ENCODE peak calls at places on chromosomes 12 and 14, in eight cellular contexts. X is B cell; O is hypothalamus; H is A549; Z is prostate gland; F is CD4-positive, CD25-positive, alpha-beta regulatory T cell; T is choroid plexus epithelial cell; J is stimulated activated naive CD8-positive, alpha-beta T cell treated with anti-CD3 and anti-CD28 coated beads, Interleukin-15, Interleukin-2, amounts not matched to agents 100 U/mL and 50 U/mL, for 24 hours. A is an unnamed sample.

GRCh38 chr14:39680777-39681176 is 248.5 kb upstream of the FBXO33 start:
- DNase-seq in X (no peak), O (no peak), H (no peak), Z (no peak), F (no peak), T (no peak), J (no peak), A (no peak)

GRCh38 chr12:31002999-31003398 is 70.7 kb upstream of the DDX11 start:
- DNase-seq in X (no peak), O (no peak), H (peak; percentile 22), Z (no peak), F (no peak), T (peak; percentile 30), J (no peak), A (no peak)

GRCh38 chr12:127293507-127294310 is 973.3 kb upstream of the TMEM132C start:
- DNase-seq in X (no peak), O (peak; percentile 2), H (peak; percentile 57), Z (peak; percentile 11), F (peak; percentile 6), T (peak; percentile 75), J (peak; percentile 49), A (peak; percentile 24)

GRCh38 chr14:64974563-64974962 is 2.4 kb upstream of the RAB15 start:
- DNase-seq in X (no peak), O (no peak), H (no peak), Z (no peak), F (no peak), T (no peak), J (no peak), A (no peak)

GRCh38 chr12:120228291-120229070 is 27.6 kb upstream of the RPLP0 start:
- DNase-seq in X (peak; percentile 89), O (peak; percentile 66), H (peak; percentile 88), Z (peak; percentile 81), F (peak; percentile 87), T (peak; percentile 88), J (peak; percentile 92), A (peak; percentile 93)

GRCh38 chr12:211142-211465 is 2.9 kb downstream of the SLC6A12 start:
- DNase-seq in X (no peak), O (no peak), H (no peak), Z (no peak), F (no peak), T (no peak), J (no peak), A (no peak)

GRCh38 chr12:127592278-127592677 is 674.7 kb upstream of the TMEM132C start:
- DNase-seq in X (no peak), O (no peak), H (no peak), Z (no peak), F (no peak), T (peak; percentile 17), J (no peak), A (no peak)

GRCh38 chr14:104143071-104143470 is 4.7 kb downstream of the KIF26A start:
- DNase-seq in X (no peak), O (no peak), H (no peak), Z (peak; percentile 27), F (no peak), T (no peak), J (peak; percentile 1), A (no peak)

GRCh38 chr12:116204169-116204568 is 73.3 kb downstream of the MED13L start:
- DNase-seq in X (no peak), O (no peak), H (no peak), Z (no peak), F (no peak), T (no peak), J (no peak), A (no peak)

GRCh38 chr12:96400631-96401060 is 407 bp upstream of the CDK17 start:
- DNase-seq in X (no peak), O (no peak), H (peak; percentile 48), Z (no peak), F (peak; percentile 60), T (peak; percentile 46), J (no peak), A (no peak)

GRCh38 chr12:3727877-3728632 is 24.9 kb downstream of the CRACR2A start:
- DNase-seq in X (no peak), O (no peak), H (no peak), Z (no peak), F (no peak), T (peak; percentile 90), J (peak; percentile 41), A (no peak)

GRCh38 chr12:93381183-93381975 is 3.7 kb downstream of the NUDT4 start:
- DNase-seq in X (no peak), O (no peak), H (no peak), Z (no peak), F (no peak), T (peak; percentile 58), J (no peak), A (no peak)

GRCh38 chr14:61610900-61611299 is 84.4 kb upstream of the HIF1A start:
- DNase-seq in X (no peak), O (no peak), H (no peak), Z (no peak), F (no peak), T (no peak), J (no peak), A (no peak)

GRCh38 chr14:52313903-52314481 is at the start of gene PTGER2:
- DNase-seq in X (peak; percentile 60), O (peak; percentile 5), H (peak; percentile 63), Z (peak; percentile 60), F (peak; percentile 88), T (peak; percentile 97), J (peak; percentile 88), A (peak; percentile 96)

GRCh38 chr12:92108651-92109050 is 37.0 kb downstream of the BTG1 start:
- DNase-seq in X (no peak), O (no peak), H (peak; percentile 42), Z (peak; percentile 18), F (no peak), T (peak; percentile 94), J (no peak), A (peak; percentile 26)

GRCh38 chr14:23171251-23171975 is 12.0 kb downstream of the SLC7A8 start:
- DNase-seq in X (no peak), O (no peak), H (no peak), Z (no peak), F (no peak), T (no peak), J (no peak), A (no peak)

GRCh38 chr12:51511546-51512260 is 79.3 kb upstream of the SCN8A start:
- DNase-seq in X (no peak), O (no peak), H (no peak), Z (no peak), F (no peak), T (no peak), J (no peak), A (no peak)

A was measured in BE2C.